ENCODE peak calls at places on chromosomes 2 and 18, in nine cellular contexts. L is endodermal cell, P is HFF-Myc, X is PC-3, O is left ventricle myocardium inferior, A is MCF 10A, Q is kidney, U is brain microvascular endothelial cell, Y is endothelial cell of umbilical vein. M is an unnamed sample.

GRCh38 chr2:19488009-19488691 is 129.7 kb upstream of the OSR1 start:
- DNase-seq in Y (no peak), O (no peak), Q (no peak), A (peak), L (no peak), X (peak), P (no peak), U (peak), M (no peak)

GRCh38 chr18:12882416-12882815 is 1.6 kb downstream of the PTPN2 start:
- DNase-seq in U (no peak), Y (no peak), P (no peak), X (peak), A (no peak), L (no peak), Q (no peak), O (no peak), M (no peak)

GRCh38 chr2:14634885-14635871 is 2.7 kb downstream of the LRATD1 start:
- DNase-seq in Q (peak), L (peak), Y (peak), P (no peak), O (peak), U (peak), A (peak), X (peak), M (no peak)

GRCh38 chr2:173462908-173463840 is 108.5 kb downstream of the CDCA7 start:
- DNase-seq in L (peak), Q (no peak), O (no peak), P (no peak), Y (no peak), X (no peak), A (no peak), U (no peak), M (no peak)

GRCh38 chr18:41464278-41464677 is 490.8 kb upstream of the PIK3C3 start:
- DNase-seq in P (no peak), Q (no peak), X (no peak), A (no peak), Y (peak), U (no peak), O (no peak), L (no peak), M (no peak)

GRCh38 chr2:191049728-191050639 is 36.0 kb upstream of the STAT1 start:
- DNase-seq in U (peak), P (no peak), L (no peak), Q (no peak), A (peak), Y (peak), X (no peak), O (no peak), M (no peak)

GRCh38 chr2:48251437-48252148 is 278.4 kb upstream of the STON1 start:
- DNase-seq in U (no peak), Q (no peak), Y (no peak), P (no peak), O (no peak), A (no peak), X (no peak), L (no peak), M (no peak)

GRCh38 chr2:242075163-242075562 is 205.6 kb downstream of the RTP5 start:
- DNase-seq in L (no peak), A (peak), O (no peak), P (no peak), Y (no peak), X (no peak), Q (no peak), U (no peak), M (no peak)

GRCh38 chr2:219430633-219431615 is 3.7 kb upstream of the SPEG start:
- DNase-seq in U (no peak), P (no peak), O (peak), Q (no peak), X (peak), L (peak), Y (peak), A (peak), M (no peak)

GRCh38 chr18:23540867-23541266 is 37.6 kb downstream of the RMC1 start:
- DNase-seq in U (peak), L (no peak), X (no peak), A (no peak), P (no peak), Y (no peak), Q (no peak), O (no peak), M (no peak)

GRCh38 chr2:187912956-187913355 is 358.7 kb upstream of the TFPI start:
- DNase-seq in Q (no peak), X (peak), U (no peak), O (no peak), A (peak), P (no peak), L (no peak), Y (no peak), M (no peak)

GRCh38 chr2:49780949-49781348 is 626.6 kb upstream of the FSHR start:
- DNase-seq in Y (no peak), Q (no peak), U (no peak), L (no peak), X (no peak), A (no peak), O (no peak), P (no peak), M (no peak)

GRCh38 chr18:36288689-36289088 is 8.8 kb upstream of the FHOD3 start:
- DNase-seq in Q (no peak), L (no peak), A (no peak), X (no peak), Y (no peak), U (no peak), O (no peak), P (no peak), M (no peak)

GRCh38 chr2:138512672-138513071 is 11.1 kb downstream of the SPOPL start:
- DNase-seq in L (no peak), O (no peak), X (peak), P (no peak), Q (no peak), A (peak), U (no peak), Y (peak), M (no peak)

GRCh38 chr18:66616523-66616983 is 12.7 kb upstream of the CDH19 start:
- DNase-seq in U (no peak), Y (peak), P (no peak), O (no peak), X (peak), A (peak), L (peak), Q (no peak), M (no peak)

GRCh38 chr18:48136544-48137353 is 206.3 kb upstream of the SMAD2 start:
- DNase-seq in L (peak), O (no peak), Y (no peak), Q (peak), X (no peak), U (no peak), A (no peak), P (no peak), M (no peak)

GRCh38 chr2:6986894-6987487 is 69.8 kb downstream of the RNF144A start:
- DNase-seq in P (no peak), A (no peak), U (no peak), Y (peak), X (no peak), L (no peak), O (no peak), Q (no peak), M (no peak)

GRCh38 chr2:227033471-227034148 is 130.4 kb downstream of the COL4A4 start:
- DNase-seq in Y (no peak), A (peak), P (peak), X (peak), O (no peak), U (peak), L (peak), Q (peak), M (no peak)

GRCh38 chr2:85409719-85410583 is at the start of gene CAPG:
- DNase-seq in L (peak), A (peak), P (no peak), Y (no peak), Q (peak), O (peak), X (peak), U (no peak), M (no peak)

GRCh38 chr2:122960727-122961641 is 1064.1 kb upstream of the CNTNAP5 start:
- DNase-seq in Q (no peak), U (peak), O (no peak), Y (no peak), A (peak), X (peak), P (no peak), L (no peak), M (no peak)

GRCh38 chr18:23225518-23225917 is 90.2 kb downstream of the CABLES1 start:
- DNase-seq in Q (no peak), O (no peak), X (peak), P (peak), A (peak), Y (peak), L (no peak), U (peak), M (no peak)

GRCh38 chr2:121969155-121969554 is 213.7 kb downstream of the TSN start:
- DNase-seq in X (no peak), L (no peak), O (peak), Y (peak), Q (no peak), A (no peak), P (no peak), U (no peak), M (no peak)

GRCh38 chr2:24492283-24493272 is 1.5 kb downstream of the NCOA1 start:
- DNase-seq in X (peak), P (no peak), U (no peak), A (no peak), Q (no peak), Y (peak), L (peak), O (no peak), M (no peak)

GRCh38 chr2:140502951-140503630 is 1627.7 kb downstream of the LRP1B start:
- DNase-seq in X (peak), O (no peak), Q (no peak), A (peak), L (no peak), U (peak), P (no peak), Y (peak), M (no peak)

GRCh38 chr2:230866704-230867561 is 2.2 kb downstream of the ITM2C start:
- DNase-seq in A (peak), Q (no peak), U (no peak), O (no peak), L (peak), X (peak), P (no peak), Y (peak), M (no peak)

GRCh38 chr2:40668435-40668834 is 216.5 kb upstream of the SLC8A1 start:
- DNase-seq in Q (no peak), X (no peak), O (no peak), A (peak), L (no peak), P (no peak), Y (no peak), U (peak), M (no peak)

GRCh38 chr2:54967759-54968365 is 82.4 kb downstream of the RTN4 start:
- DNase-seq in O (peak), A (no peak), X (no peak), Q (no peak), P (no peak), L (no peak), Y (no peak), U (no peak), M (no peak)

GRCh38 chr2:217797661-217798069 is 205.1 kb downstream of the TNS1 start:
- DNase-seq in O (peak), Q (no peak), Y (no peak), X (peak), U (no peak), L (no peak), P (no peak), A (peak), M (peak)

GRCh38 chr2:156896294-156896693 is 361.2 kb upstream of the GALNT5 start:
- DNase-seq in Q (no peak), L (no peak), U (no peak), Y (peak), A (peak), X (peak), O (no peak), P (peak), M (no peak)

GRCh38 chr2:152715854-152716428 is 1.3 kb downstream of the PRPF40A start:
- DNase-seq in P (peak), L (peak), X (peak), Q (no peak), A (peak), U (peak), O (no peak), Y (peak), M (no peak)

GRCh38 chr2:207311316-207312005 is 145.7 kb upstream of the KLF7 start:
- DNase-seq in O (no peak), A (peak), Q (no peak), Y (peak), U (peak), P (peak), X (peak), L (no peak), M (no peak)
- TF ChIP-seq CTCF in O (peak), A (peak), Q (no peak), Y (peak), U (peak), P (peak), X (peak), L (peak), M (no peak)

GRCh38 chr2:62296034-62296832 is 100.3 kb downstream of the B3GNT2 start:
- DNase-seq in P (no peak), L (no peak), X (no peak), A (no peak), Q (peak), O (no peak), Y (no peak), U (no peak), M (no peak)
- TF ChIP-seq CTCF in P (no peak), L (no peak), X (no peak), A (no peak), Q (no peak), O (no peak), Y (no peak), U (no peak), M (no peak)

DNA sequence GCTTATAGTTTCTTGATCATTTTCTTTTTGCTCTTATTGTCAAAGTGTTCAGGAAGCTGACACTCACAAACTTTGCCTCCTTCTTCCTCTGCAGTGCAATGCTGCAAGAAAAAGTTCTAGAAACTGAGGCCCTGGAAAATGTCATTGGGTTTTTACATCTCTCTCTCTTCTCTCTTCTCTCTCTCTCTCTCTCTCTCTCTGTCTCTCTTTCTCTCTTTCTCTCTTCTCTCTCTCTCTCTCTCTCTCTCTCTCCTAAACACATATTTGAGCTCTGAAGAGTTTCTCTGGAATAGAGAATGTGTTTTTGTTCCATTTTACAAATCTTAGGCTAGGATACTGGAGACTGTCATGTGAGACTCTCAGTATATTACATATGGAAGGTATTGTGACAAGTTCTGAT is 41.6 kb upstream of the EHBP1 start:
- DNase-seq in Y (no peak), P (no peak), A (no peak), U (no peak), X (no peak), L (no peak), O (no peak), Q (no peak), M (no peak)
- TF ChIP-seq CTCF in Y (no peak), P (no peak), A (no peak), U (no peak), X (no peak), L (no peak), O (no peak), Q (no peak), M (no peak)

GRCh38 chr2:200483729-200484198 is 26.1 kb downstream of the KCTD18 start:
- DNase-seq in X (peak), A (peak), Y (no peak), P (no peak), O (no peak), L (peak), U (no peak), Q (no peak), M (no peak)
- TF ChIP-seq CTCF in X (peak), A (peak), Y (peak), P (peak), O (peak), L (peak), U (peak), Q (peak), M (no peak)

GRCh38 chr2:149329470-149330126 is 789 bp upstream of the LYPD6 start:
- DNase-seq in Y (peak), L (peak), O (peak), P (peak), A (peak), Q (peak), U (peak), X (peak), M (no peak)
- TF ChIP-seq CTCF in Y (no peak), L (no peak), O (no peak), P (peak), A (no peak), Q (no peak), U (no peak), X (no peak), M (no peak)

DNA sequence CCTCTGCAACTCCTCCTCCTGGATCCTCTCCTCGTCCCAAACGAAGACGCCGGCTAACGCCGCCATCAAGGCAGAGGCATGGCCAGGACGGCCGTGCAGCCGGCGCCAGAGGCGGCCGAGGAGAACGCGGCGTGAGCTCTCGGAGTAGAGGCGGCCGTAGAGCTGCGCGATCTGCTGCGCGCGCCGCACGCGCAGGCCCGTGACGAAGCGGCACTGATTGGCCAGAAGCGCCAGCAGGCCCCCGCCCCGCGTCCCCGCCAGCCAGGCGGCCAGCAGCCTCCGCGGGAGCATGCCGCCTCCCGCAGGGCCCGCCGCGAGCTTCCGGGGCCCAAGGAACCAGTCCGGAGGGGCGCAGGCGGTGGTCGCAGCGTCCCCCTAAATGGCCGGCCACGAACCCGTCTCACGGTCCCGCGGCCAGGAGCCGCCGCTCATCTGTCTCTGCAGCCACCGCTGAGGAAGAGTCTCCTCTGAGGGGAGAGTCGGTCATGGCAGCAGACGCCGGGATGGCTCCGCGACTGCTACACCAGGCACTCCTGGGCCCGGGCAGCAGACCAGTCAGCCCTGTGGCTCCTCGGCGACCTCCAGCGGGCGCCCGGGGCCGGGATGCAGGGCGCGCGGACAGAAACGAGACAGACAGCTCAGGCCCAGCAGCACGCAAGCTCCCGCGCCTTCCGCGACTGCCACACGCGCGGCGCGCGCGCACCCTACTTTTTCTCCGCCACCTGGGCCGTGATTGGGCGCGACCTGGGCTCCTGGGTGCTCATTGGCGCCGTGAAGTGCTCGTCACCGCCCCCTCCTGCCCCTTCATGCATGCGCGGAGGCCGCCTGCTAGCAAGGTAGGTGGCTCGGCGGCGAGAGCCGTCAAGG is at the start of gene STARD7:
- DNase-seq in P (peak), X (peak), Q (peak), U (peak), O (peak), L (peak), Y (peak), A (peak), M (peak)
- TF ChIP-seq CTCF in P (no peak), X (no peak), Q (no peak), U (no peak), O (peak), L (peak), Y (peak), A (no peak), M (no peak)

DNA sequence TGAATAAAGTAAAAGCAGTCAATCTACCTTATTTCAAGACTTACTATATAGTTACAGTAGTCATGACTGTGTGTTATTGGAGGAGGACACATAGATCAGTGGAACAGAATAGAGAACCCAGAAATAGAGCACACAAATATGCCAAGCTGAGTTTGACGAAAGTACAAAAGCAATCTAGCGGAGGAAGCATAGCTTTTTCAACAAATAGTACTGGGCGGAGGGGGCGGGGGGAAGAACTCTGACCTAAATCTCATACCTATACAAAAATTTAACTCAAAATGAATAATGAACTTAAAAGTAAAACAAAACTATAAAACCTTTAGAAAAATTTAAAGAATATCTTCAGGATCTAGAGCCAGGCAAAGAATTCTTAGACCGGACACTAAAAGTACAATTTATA is 139.1 kb downstream of the AGPS start:
- DNase-seq in Y (no peak), O (no peak), U (no peak), X (no peak), L (no peak), P (no peak), Q (no peak), A (no peak), M (no peak)
- TF ChIP-seq CTCF in Y (no peak), O (no peak), U (no peak), X (no peak), L (no peak), P (no peak), Q (no peak), A (no peak), M (no peak)

DNA sequence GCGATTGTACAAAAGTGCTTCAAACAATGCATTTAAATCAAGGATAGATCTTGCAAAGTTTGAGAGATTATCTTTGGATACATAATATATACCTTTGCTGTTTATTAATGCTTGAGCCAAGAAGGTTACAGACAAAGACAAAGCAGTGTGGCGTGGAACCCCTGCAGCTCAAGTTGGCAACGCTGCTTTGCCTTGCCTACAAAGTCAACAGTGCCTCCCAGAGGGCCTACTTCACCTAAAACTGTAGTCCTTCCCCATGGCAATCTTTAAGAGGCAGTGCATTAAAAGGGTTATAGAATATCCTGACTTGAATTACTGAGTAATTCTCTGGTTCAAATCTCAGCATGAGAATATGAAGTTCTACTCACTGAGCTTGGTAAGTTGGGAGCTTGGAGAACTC is 96.7 kb downstream of the MYT1L start:
- DNase-seq in A (no peak), Y (no peak), X (no peak), P (no peak), Q (no peak), L (no peak), U (no peak), O (no peak), M (no peak)
- TF ChIP-seq CTCF in A (no peak), Y (no peak), X (no peak), P (no peak), Q (no peak), L (peak), U (no peak), O (no peak), M (no peak)

GRCh38 chr18:74597662-74598349 is at the start of gene ZNF407:
- DNase-seq in Y (peak), Q (peak), X (peak), A (peak), U (peak), O (peak), L (peak), P (peak), M (peak)

GRCh38 chr18:74596959-74597661 is 560 bp upstream of the ZNF407 start:
- DNase-seq in U (peak), Q (peak), O (peak), A (peak), Y (peak), L (peak), P (no peak), X (no peak), M (peak)

GRCh38 chr18:74604366-74604765 is 6.7 kb downstream of the ZNF407 start:
- DNase-seq in L (no peak), A (no peak), X (no peak), O (no peak), U (no peak), Y (no peak), P (no peak), Q (no peak), M (no peak)

GRCh38 chr18:74595425-74595824 is 2.2 kb upstream of the ZNF407 start:
- DNase-seq in A (no peak), L (no peak), O (no peak), U (no peak), P (no peak), Q (no peak), X (no peak), Y (no peak), M (no peak)

GRCh38 chr18:74598350-74599001 is 806 bp downstream of the ZNF407 start:
- DNase-seq in L (peak), Y (no peak), U (peak), A (peak), P (no peak), X (peak), O (peak), Q (peak), M (no peak)
- TF ChIP-seq CTCF in L (peak), Y (peak), U (peak), A (no peak), P (no peak), X (no peak), O (peak), Q (no peak), M (no peak)